ENCODE peak calls at places on chromosomes 11 and 22, in four cellular contexts. One of them, this sample, is unnamed.

GRCh38 chr11:67482275-67482735 is 521 bp upstream of the AIP start:
- DNase-seq in body of pancreas: no peak
- DNase-seq in type B pancreatic cell: no peak
- DNase-seq in osteoblast: no peak
- DNase-seq in this sample: no peak

GRCh38 chr11:11798586-11799438 is 43.0 kb upstream of the USP47 start:
- DNase-seq in body of pancreas: peak; percentile 72
- DNase-seq in type B pancreatic cell: no peak
- DNase-seq in osteoblast: peak; percentile 64
- DNase-seq in this sample: no peak

GRCh38 chr22:31342389-31343125 is 3.6 kb downstream of the PATZ1 start:
- DNase-seq in osteoblast: peak; percentile 75
- DNase-seq in type B pancreatic cell: no peak
- DNase-seq in body of pancreas: no peak
- DNase-seq in this sample: no peak

GRCh38 chr22:35540600-35541253 is at the start of gene RASD2:
- DNase-seq in type B pancreatic cell: no peak
- DNase-seq in osteoblast: peak; percentile 87
- DNase-seq in body of pancreas: peak; percentile 25
- DNase-seq in this sample: no peak

GRCh38 chr22:41197046-41197807 is 7.9 kb upstream of the L3MBTL2 start:
- DNase-seq in type B pancreatic cell: peak; percentile 87
- DNase-seq in body of pancreas: peak; percentile 78
- DNase-seq in osteoblast: peak; percentile 98
- DNase-seq in this sample: peak; percentile 93

GRCh38 chr11:128467610-128468041 is 119.7 kb downstream of the ETS1 start:
- DNase-seq in body of pancreas: peak; percentile 19
- DNase-seq in type B pancreatic cell: no peak
- DNase-seq in osteoblast: peak; percentile 94
- DNase-seq in this sample: no peak

GRCh38 chr11:103364687-103365086 is 255.5 kb downstream of the DYNC2H1 start:
- DNase-seq in body of pancreas: no peak
- DNase-seq in type B pancreatic cell: no peak
- DNase-seq in osteoblast: no peak
- DNase-seq in this sample: no peak

GRCh38 chr11:92885600-92885999 is 83.9 kb upstream of the MTNR1B start:
- DNase-seq in body of pancreas: no peak
- DNase-seq in type B pancreatic cell: no peak
- DNase-seq in osteoblast: no peak
- DNase-seq in this sample: no peak

GRCh38 chr11:61131998-61132555 is 29.1 kb downstream of the VPS37C start:
- DNase-seq in type B pancreatic cell: no peak
- DNase-seq in body of pancreas: no peak
- DNase-seq in osteoblast: no peak
- DNase-seq in this sample: peak; percentile 89

GRCh38 chr11:66976048-66976467 is 954 bp downstream of the C11orf86 start:
- DNase-seq in type B pancreatic cell: no peak
- DNase-seq in body of pancreas: no peak
- DNase-seq in osteoblast: peak; percentile 18
- DNase-seq in this sample: no peak

GRCh38 chr11:72085836-72086475 is 5.3 kb downstream of the LRRC51 start:
- DNase-seq in osteoblast: no peak
- DNase-seq in type B pancreatic cell: no peak
- DNase-seq in body of pancreas: no peak
- DNase-seq in this sample: no peak

GRCh38 chr11:117096140-117096972 is 1.9 kb downstream of the SIK3 start:
- DNase-seq in osteoblast: peak; percentile 80
- DNase-seq in body of pancreas: peak; percentile 12
- DNase-seq in type B pancreatic cell: no peak
- DNase-seq in this sample: no peak

GRCh38 chr22:20657963-20658362 is 116.0 kb upstream of the SERPIND1 start:
- DNase-seq in osteoblast: no peak
- DNase-seq in body of pancreas: no peak
- DNase-seq in type B pancreatic cell: peak; percentile 6
- DNase-seq in this sample: no peak

GRCh38 chr11:78313898-78314297 is 103.7 kb downstream of the GAB2 start:
- DNase-seq in osteoblast: no peak
- DNase-seq in body of pancreas: peak; percentile 19
- DNase-seq in type B pancreatic cell: no peak
- DNase-seq in this sample: no peak

GRCh38 chr11:65310756-65311155 is 3.9 kb upstream of the CDC42EP2 start:
- DNase-seq in type B pancreatic cell: no peak
- DNase-seq in body of pancreas: no peak
- DNase-seq in osteoblast: peak; percentile 29
- DNase-seq in this sample: no peak

GRCh38 chr22:26751217-26751616 is 93.8 kb downstream of the MIAT start:
- DNase-seq in type B pancreatic cell: no peak
- DNase-seq in body of pancreas: no peak
- DNase-seq in osteoblast: no peak
- DNase-seq in this sample: no peak

GRCh38 chr11:95519912-95520311 is 269.7 kb downstream of the FAM76B start:
- DNase-seq in body of pancreas: no peak
- DNase-seq in type B pancreatic cell: no peak
- DNase-seq in osteoblast: no peak
- DNase-seq in this sample: no peak

GRCh38 chr22:42343551-42344081 is 73.2 kb upstream of the TCF20 start:
- DNase-seq in body of pancreas: no peak
- DNase-seq in osteoblast: peak; percentile 94
- DNase-seq in type B pancreatic cell: no peak
- DNase-seq in this sample: no peak

GRCh38 chr11:100687630-100688395 is 725 bp downstream of the ARHGAP42 start:
- DNase-seq in type B pancreatic cell: peak; percentile 76
- DNase-seq in body of pancreas: peak; percentile 44
- DNase-seq in osteoblast: peak; percentile 96
- DNase-seq in this sample: no peak

GRCh38 chr11:8180469-8180868 is 11.6 kb upstream of the RIC3 start:
- DNase-seq in osteoblast: no peak
- DNase-seq in type B pancreatic cell: no peak
- DNase-seq in body of pancreas: no peak
- DNase-seq in this sample: no peak

GRCh38 chr11:120078397-120078796 is 59.5 kb downstream of the TRIM29 start:
- DNase-seq in body of pancreas: no peak
- DNase-seq in type B pancreatic cell: no peak
- DNase-seq in osteoblast: no peak
- DNase-seq in this sample: no peak

GRCh38 chr11:8810331-8811301 is 100.4 kb upstream of the AKIP1 start:
- DNase-seq in body of pancreas: peak; percentile 91
- DNase-seq in type B pancreatic cell: peak; percentile 81
- DNase-seq in osteoblast: peak; percentile 94
- DNase-seq in this sample: no peak

GRCh38 chr22:19197997-19198865 is 19.7 kb upstream of the SLC25A1 start:
- DNase-seq in body of pancreas: no peak
- DNase-seq in type B pancreatic cell: no peak
- DNase-seq in osteoblast: peak; percentile 62
- DNase-seq in this sample: peak; percentile 36

DNA sequence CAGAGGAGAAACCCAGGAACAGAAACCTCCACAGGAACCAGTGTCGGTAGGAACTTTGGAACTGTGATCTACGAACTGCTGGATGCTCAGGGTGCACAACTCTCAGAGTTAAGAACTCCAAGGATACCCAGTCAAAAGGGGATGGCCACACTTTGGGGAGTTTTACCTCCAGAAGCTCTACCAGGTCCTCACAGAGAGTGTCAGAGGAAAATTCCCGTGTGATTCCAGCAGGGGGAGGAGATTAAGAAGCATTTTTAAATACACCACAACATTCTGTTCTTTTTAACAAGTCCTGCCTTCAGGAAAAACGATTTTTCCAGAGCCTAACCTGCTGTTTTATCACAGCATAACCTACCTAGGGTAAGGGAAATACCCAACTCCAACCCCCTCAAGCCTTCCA is 104.0 kb downstream of the SOX6 start:
- DNase-seq in body of pancreas: no peak
- DNase-seq in osteoblast: peak; percentile 5
- DNase-seq in type B pancreatic cell: no peak
- DNase-seq in this sample: no peak
- TF ChIP-seq CTCF in body of pancreas: no peak
- TF ChIP-seq CTCF in osteoblast: peak; percentile 39
- TF ChIP-seq CTCF in type B pancreatic cell: peak; percentile 64
- TF ChIP-seq CTCF in this sample: peak; percentile 68

DNA sequence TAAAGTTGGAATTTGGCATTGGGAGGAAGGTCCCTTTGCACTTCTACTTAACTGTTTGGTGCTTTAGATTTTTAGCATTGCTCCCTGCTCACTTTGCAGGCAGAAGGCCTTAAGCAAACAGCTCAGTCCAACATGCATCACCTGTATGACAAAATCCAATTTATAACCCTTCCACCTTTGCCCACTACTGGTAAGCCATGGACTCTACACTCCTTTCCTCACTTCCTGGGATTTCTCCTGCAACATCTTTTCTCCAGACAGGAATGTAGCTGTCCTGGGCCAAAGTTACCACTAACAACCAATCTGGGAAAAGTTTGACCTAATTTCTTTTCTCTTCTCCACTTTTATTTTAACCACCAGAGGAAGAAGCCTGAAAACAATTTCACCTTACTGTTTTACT is 1.8 kb upstream of the OR2D2 start:
- DNase-seq in body of pancreas: no peak
- DNase-seq in type B pancreatic cell: no peak
- DNase-seq in osteoblast: no peak
- DNase-seq in this sample: no peak
- TF ChIP-seq CTCF in body of pancreas: no peak
- TF ChIP-seq CTCF in type B pancreatic cell: no peak
- TF ChIP-seq CTCF in osteoblast: no peak
- TF ChIP-seq CTCF in this sample: no peak

GRCh38 chr11:107496011-107496410 is 38.4 kb upstream of the CWF19L2 start:
- DNase-seq in osteoblast: peak; percentile 19
- DNase-seq in type B pancreatic cell: no peak
- DNase-seq in body of pancreas: no peak
- DNase-seq in this sample: no peak
- TF ChIP-seq CTCF in osteoblast: no peak
- TF ChIP-seq CTCF in type B pancreatic cell: no peak
- TF ChIP-seq CTCF in body of pancreas: no peak
- TF ChIP-seq CTCF in this sample: no peak

GRCh38 chr11:118911880-118912741 is 13.6 kb downstream of the BCL9L start:
- DNase-seq in body of pancreas: peak; percentile 73
- DNase-seq in osteoblast: peak; percentile 94
- DNase-seq in type B pancreatic cell: peak; percentile 81
- DNase-seq in this sample: peak; percentile 95

GRCh38 chr11:118911113-118911879 is 14.4 kb downstream of the BCL9L start:
- DNase-seq in osteoblast: peak; percentile 80
- DNase-seq in type B pancreatic cell: peak; percentile 73
- DNase-seq in body of pancreas: no peak
- DNase-seq in this sample: peak; percentile 87

GRCh38 chr11:118908931-118909618 is 16.7 kb downstream of the BCL9L start:
- DNase-seq in osteoblast: peak; percentile 96
- DNase-seq in type B pancreatic cell: peak; percentile 80
- DNase-seq in body of pancreas: peak; percentile 77
- DNase-seq in this sample: peak; percentile 85

GRCh38 chr11:118909619-118910308 is 16.0 kb downstream of the BCL9L start:
- DNase-seq in type B pancreatic cell: no peak
- DNase-seq in osteoblast: peak; percentile 75
- DNase-seq in body of pancreas: no peak
- DNase-seq in this sample: peak; percentile 81

DNA sequence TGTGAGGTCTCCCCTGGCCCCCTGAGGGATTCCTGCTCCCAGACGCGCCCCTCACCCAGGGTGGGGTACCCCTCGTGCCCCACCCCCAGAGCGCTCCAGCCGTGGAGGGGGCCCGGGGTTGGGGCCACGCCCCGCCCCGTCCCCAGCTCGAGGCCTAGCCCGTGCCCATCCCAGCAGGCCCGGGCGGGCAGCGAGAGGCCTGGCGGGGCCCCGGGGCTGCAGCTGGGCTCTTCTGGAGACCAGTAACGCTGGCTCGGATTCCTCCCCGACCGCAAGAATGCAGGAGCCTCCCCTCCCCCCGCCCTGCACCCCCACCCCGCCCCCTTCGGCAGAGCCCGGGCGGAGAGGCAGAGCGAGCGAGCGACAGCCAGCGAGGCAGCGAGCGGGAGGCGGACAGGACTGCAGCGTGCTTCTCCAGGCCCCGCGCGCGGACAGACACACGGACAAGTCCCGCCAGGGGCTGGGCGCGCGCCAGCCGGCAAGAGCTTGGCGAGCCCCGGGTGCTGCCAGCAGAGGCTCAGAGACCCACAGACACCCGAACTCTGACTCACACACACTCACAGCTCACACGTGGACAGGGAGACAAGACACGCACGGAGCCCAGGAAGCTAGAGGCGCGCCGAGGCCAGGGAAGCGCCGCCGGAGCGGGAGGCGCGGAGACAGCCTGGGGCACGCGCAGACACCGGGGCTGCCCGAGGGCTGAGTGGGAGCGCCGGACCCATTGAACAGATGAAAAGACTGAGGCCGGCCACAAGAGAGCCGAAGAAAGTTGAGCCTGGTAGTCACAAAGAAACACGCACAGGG is 15.2 kb downstream of the BCL9L start:
- DNase-seq in type B pancreatic cell: peak; percentile 83
- DNase-seq in osteoblast: peak; percentile 98
- DNase-seq in body of pancreas: peak; percentile 77
- DNase-seq in this sample: peak; percentile 95
- TF ChIP-seq CTCF in type B pancreatic cell: peak; percentile 19
- TF ChIP-seq CTCF in osteoblast: no peak
- TF ChIP-seq CTCF in body of pancreas: no peak
- TF ChIP-seq CTCF in this sample: peak; percentile 27

DNA sequence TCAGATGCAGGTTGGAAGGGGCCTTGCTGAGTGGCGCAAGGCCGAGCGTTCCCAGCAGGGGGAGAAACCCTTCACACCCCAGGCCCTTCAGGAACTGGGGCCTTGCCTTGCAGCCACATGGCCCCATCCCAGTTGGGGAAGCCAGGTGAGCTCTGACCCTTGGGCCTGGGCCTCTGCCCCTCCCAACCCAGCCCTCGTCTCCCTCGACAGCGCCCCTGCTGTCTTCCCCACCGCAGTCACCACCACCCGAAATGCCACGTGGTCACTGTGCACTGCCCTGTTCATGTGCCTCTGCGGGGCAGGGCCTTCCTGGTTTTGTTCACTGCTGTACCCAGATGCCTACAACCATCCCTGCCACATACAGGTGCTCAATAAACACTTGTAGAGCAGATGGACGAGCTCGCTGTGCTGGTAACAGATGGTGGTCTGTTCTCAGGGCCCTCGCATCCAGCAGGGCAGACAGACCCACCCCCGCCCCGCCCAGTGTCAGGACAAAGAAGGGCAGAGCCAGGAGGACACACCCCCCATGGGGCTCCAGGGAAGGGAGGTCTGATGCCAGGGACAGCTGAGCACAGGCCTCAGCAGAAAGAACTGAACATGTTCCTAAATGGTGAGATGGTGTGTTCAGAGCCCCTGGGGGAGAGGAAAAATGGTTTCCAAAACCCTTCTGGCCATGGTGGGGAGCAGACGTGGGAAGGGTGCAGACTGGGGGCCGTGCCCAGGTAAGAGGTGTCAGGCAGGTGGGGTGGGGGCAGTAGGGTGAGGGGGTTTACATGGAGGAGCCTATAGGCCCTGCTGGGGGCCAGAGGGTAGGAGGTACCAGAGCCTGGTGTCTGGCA is 3.7 kb downstream of the POLR2L start:
- DNase-seq in body of pancreas: no peak
- DNase-seq in type B pancreatic cell: no peak
- DNase-seq in osteoblast: peak; percentile 94
- DNase-seq in this sample: no peak
- TF ChIP-seq CTCF in body of pancreas: peak; percentile 48
- TF ChIP-seq CTCF in type B pancreatic cell: peak; percentile 55
- TF ChIP-seq CTCF in osteoblast: peak; percentile 28
- TF ChIP-seq CTCF in this sample: peak; percentile 51

GRCh38 chr11:14308114-14308896 is 50.7 kb downstream of the RRAS2 start:
- DNase-seq in type B pancreatic cell: no peak
- DNase-seq in body of pancreas: peak; percentile 17
- DNase-seq in osteoblast: peak; percentile 50
- DNase-seq in this sample: no peak
- TF ChIP-seq CTCF in type B pancreatic cell: peak; percentile 73
- TF ChIP-seq CTCF in body of pancreas: peak; percentile 59
- TF ChIP-seq CTCF in osteoblast: peak; percentile 71
- TF ChIP-seq CTCF in this sample: peak; percentile 83

This sample was measured in chondrocyte.